ENCODE peak calls at places on chromosomes 11 and 22, in nine cellular contexts. One of them, this sample, is unnamed. For H3K4me1 and H3K9me3, the result is how much of the 10 kb centered on the place peaks cover.

GRCh38 chr11:44858796-44859527 is 91.7 kb downstream of the TP53I11 start:
- DNase-seq in cardiac muscle cell: no peak
- DNase-seq in neural progenitor cell: peak
- DNase-seq in heart right ventricle: no peak
- DNase-seq in thoracic aorta: no peak
- DNase-seq in H9: peak
- DNase-seq in HCT116: no peak
- DNase-seq in breast epithelium: no peak
- DNase-seq in fibroblast of lung: no peak
- DNase-seq in this sample: no peak

GRCh38 chr11:106670069-106670468 is 348.2 kb downstream of the GUCY1A2 start:
- DNase-seq in HCT116: no peak
- DNase-seq in fibroblast of lung: peak
- DNase-seq in H9: no peak
- DNase-seq in neural progenitor cell: no peak
- DNase-seq in breast epithelium: no peak
- DNase-seq in heart right ventricle: no peak
- DNase-seq in thoracic aorta: no peak
- DNase-seq in cardiac muscle cell: no peak
- DNase-seq in this sample: no peak

GRCh38 chr11:37571248-37571647 is 973.2 kb upstream of the RAG2 start:
- DNase-seq in cardiac muscle cell: no peak
- DNase-seq in H9: no peak
- DNase-seq in fibroblast of lung: peak
- DNase-seq in heart right ventricle: no peak
- DNase-seq in HCT116: no peak
- DNase-seq in thoracic aorta: no peak
- DNase-seq in neural progenitor cell: no peak
- DNase-seq in breast epithelium: no peak
- DNase-seq in this sample: no peak

GRCh38 chr11:106246495-106246894 is 169.0 kb downstream of the AASDHPPT start:
- DNase-seq in HCT116: no peak
- DNase-seq in H9: no peak
- DNase-seq in breast epithelium: no peak
- DNase-seq in thoracic aorta: no peak
- DNase-seq in fibroblast of lung: no peak
- DNase-seq in heart right ventricle: no peak
- DNase-seq in cardiac muscle cell: no peak
- DNase-seq in neural progenitor cell: no peak
- DNase-seq in this sample: no peak

GRCh38 chr22:43293661-43294392 is 49.3 kb downstream of the SCUBE1 start:
- DNase-seq in breast epithelium: peak
- DNase-seq in heart right ventricle: no peak
- DNase-seq in neural progenitor cell: peak
- DNase-seq in thoracic aorta: no peak
- DNase-seq in HCT116: no peak
- DNase-seq in H9: no peak
- DNase-seq in fibroblast of lung: no peak
- DNase-seq in cardiac muscle cell: no peak
- DNase-seq in this sample: peak

GRCh38 chr11:110713469-110713776 is 1.2 kb upstream of the ARHGAP20 start:
- DNase-seq in neural progenitor cell: no peak
- DNase-seq in H9: no peak
- DNase-seq in heart right ventricle: no peak
- DNase-seq in thoracic aorta: no peak
- DNase-seq in HCT116: no peak
- DNase-seq in fibroblast of lung: no peak
- DNase-seq in breast epithelium: no peak
- DNase-seq in cardiac muscle cell: no peak
- DNase-seq in this sample: no peak

GRCh38 chr22:38240734-38241252 is 32.0 kb downstream of the TMEM184B start:
- DNase-seq in H9: peak
- DNase-seq in breast epithelium: peak
- DNase-seq in HCT116: peak
- DNase-seq in heart right ventricle: no peak
- DNase-seq in cardiac muscle cell: peak
- DNase-seq in fibroblast of lung: peak
- DNase-seq in thoracic aorta: no peak
- DNase-seq in neural progenitor cell: peak
- DNase-seq in this sample: peak

GRCh38 chr11:96365493-96365892 is 22.5 kb upstream of the MAML2 start:
- DNase-seq in fibroblast of lung: no peak
- DNase-seq in neural progenitor cell: no peak
- DNase-seq in breast epithelium: no peak
- DNase-seq in HCT116: no peak
- DNase-seq in heart right ventricle: no peak
- DNase-seq in cardiac muscle cell: no peak
- DNase-seq in thoracic aorta: no peak
- DNase-seq in H9: no peak
- DNase-seq in this sample: no peak

GRCh38 chr11:72010529-72011233 is 12.0 kb downstream of the IL18BP start:
- DNase-seq in breast epithelium: no peak
- DNase-seq in H9: no peak
- DNase-seq in HCT116: no peak
- DNase-seq in thoracic aorta: no peak
- DNase-seq in heart right ventricle: no peak
- DNase-seq in fibroblast of lung: no peak
- DNase-seq in neural progenitor cell: no peak
- DNase-seq in cardiac muscle cell: no peak
- DNase-seq in this sample: no peak

GRCh38 chr22:35963237-35963810 is 65.3 kb downstream of the RBFOX2 start:
- DNase-seq in fibroblast of lung: no peak
- DNase-seq in neural progenitor cell: no peak
- DNase-seq in thoracic aorta: no peak
- DNase-seq in HCT116: no peak
- DNase-seq in heart right ventricle: no peak
- DNase-seq in H9: no peak
- DNase-seq in cardiac muscle cell: no peak
- DNase-seq in breast epithelium: no peak
- DNase-seq in this sample: no peak
- H3K4me1 ChIP-seq in fibroblast of lung: under half
- H3K4me1 ChIP-seq in neural progenitor cell: under half
- H3K4me1 ChIP-seq in thoracic aorta: under half
- H3K4me1 ChIP-seq in HCT116: under half
- H3K4me1 ChIP-seq in heart right ventricle: half or more
- H3K4me1 ChIP-seq in H9: under half
- H3K4me1 ChIP-seq in cardiac muscle cell: under half
- H3K4me1 ChIP-seq in breast epithelium: under half
- H3K4me1 ChIP-seq in this sample: under half

DNA sequence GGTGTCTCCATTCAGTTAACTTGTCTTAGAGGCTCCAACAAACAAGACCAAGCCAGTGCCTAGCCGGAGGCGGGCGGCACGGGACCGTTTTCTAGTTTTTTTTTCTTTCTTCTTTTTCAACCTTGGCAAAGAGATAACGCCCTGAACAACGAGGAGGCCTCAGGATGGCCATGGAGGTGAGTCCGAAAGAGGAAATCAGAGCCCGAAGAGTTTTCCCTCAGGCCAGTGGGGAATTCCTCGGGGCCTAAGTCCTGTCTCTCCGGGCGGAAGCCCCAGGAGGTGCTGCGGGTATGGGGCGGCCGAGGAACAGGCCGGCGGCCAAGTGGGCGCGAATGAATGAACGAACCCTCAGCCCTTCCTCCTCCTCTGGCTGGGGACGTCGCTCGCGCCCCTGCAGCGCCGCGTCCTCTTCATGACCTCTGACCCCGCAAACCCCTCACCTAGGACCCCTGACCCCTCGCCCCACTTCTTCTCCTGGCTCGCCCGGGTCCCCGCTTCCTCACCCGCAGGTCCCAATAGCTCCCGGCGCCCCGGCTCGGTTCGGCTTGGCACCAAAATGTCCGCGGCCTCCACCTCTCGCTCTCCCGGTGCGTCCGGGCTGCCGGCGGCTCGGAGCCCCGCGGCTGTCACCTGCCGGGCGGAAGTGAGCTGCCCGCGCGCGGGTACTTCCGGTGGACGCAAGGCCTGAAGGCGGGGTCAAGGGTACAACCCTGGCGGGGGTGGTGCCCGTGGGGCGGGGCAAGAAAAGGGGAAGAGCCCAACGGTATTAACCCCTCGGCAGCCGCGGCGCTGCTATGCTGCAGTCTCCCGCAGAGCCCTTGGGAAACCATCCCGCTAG is at the start of gene AP1B1:
- DNase-seq in fibroblast of lung: peak
- DNase-seq in thoracic aorta: peak
- DNase-seq in breast epithelium: peak
- DNase-seq in heart right ventricle: peak
- DNase-seq in cardiac muscle cell: peak
- DNase-seq in H9: peak
- DNase-seq in HCT116: peak
- DNase-seq in neural progenitor cell: peak
- DNase-seq in this sample: peak
- H3K27ac ChIP-seq in fibroblast of lung: peak
- H3K27ac ChIP-seq in thoracic aorta: peak
- H3K27ac ChIP-seq in breast epithelium: peak
- H3K27ac ChIP-seq in heart right ventricle: peak
- H3K27ac ChIP-seq in cardiac muscle cell: peak
- H3K27ac ChIP-seq in H9: no peak
- H3K27ac ChIP-seq in HCT116: peak
- H3K27ac ChIP-seq in neural progenitor cell: no peak
- H3K27ac ChIP-seq in this sample: peak

GRCh38 chr11:134724779-134725140 is 312.7 kb upstream of the B3GAT1 start:
- DNase-seq in heart right ventricle: no peak
- DNase-seq in thoracic aorta: no peak
- DNase-seq in HCT116: no peak
- DNase-seq in neural progenitor cell: no peak
- DNase-seq in cardiac muscle cell: no peak
- DNase-seq in H9: no peak
- DNase-seq in breast epithelium: no peak
- DNase-seq in fibroblast of lung: no peak
- DNase-seq in this sample: no peak

GRCh38 chr11:134727204-134727603 is 315.2 kb upstream of the B3GAT1 start:
- DNase-seq in HCT116: peak
- DNase-seq in thoracic aorta: no peak
- DNase-seq in breast epithelium: no peak
- DNase-seq in heart right ventricle: no peak
- DNase-seq in H9: no peak
- DNase-seq in cardiac muscle cell: no peak
- DNase-seq in fibroblast of lung: no peak
- DNase-seq in neural progenitor cell: no peak
- DNase-seq in this sample: no peak

GRCh38 chr11:134725211-134725610 is 313.2 kb upstream of the B3GAT1 start:
- DNase-seq in heart right ventricle: no peak
- DNase-seq in neural progenitor cell: no peak
- DNase-seq in H9: no peak
- DNase-seq in thoracic aorta: no peak
- DNase-seq in cardiac muscle cell: no peak
- DNase-seq in HCT116: no peak
- DNase-seq in breast epithelium: no peak
- DNase-seq in fibroblast of lung: no peak
- DNase-seq in this sample: no peak

GRCh38 chr11:134725939-134726639 is 314.0 kb upstream of the B3GAT1 start:
- DNase-seq in thoracic aorta: no peak
- DNase-seq in HCT116: peak
- DNase-seq in cardiac muscle cell: no peak
- DNase-seq in breast epithelium: no peak
- DNase-seq in neural progenitor cell: peak
- DNase-seq in heart right ventricle: no peak
- DNase-seq in H9: peak
- DNase-seq in fibroblast of lung: no peak
- DNase-seq in this sample: no peak

DNA sequence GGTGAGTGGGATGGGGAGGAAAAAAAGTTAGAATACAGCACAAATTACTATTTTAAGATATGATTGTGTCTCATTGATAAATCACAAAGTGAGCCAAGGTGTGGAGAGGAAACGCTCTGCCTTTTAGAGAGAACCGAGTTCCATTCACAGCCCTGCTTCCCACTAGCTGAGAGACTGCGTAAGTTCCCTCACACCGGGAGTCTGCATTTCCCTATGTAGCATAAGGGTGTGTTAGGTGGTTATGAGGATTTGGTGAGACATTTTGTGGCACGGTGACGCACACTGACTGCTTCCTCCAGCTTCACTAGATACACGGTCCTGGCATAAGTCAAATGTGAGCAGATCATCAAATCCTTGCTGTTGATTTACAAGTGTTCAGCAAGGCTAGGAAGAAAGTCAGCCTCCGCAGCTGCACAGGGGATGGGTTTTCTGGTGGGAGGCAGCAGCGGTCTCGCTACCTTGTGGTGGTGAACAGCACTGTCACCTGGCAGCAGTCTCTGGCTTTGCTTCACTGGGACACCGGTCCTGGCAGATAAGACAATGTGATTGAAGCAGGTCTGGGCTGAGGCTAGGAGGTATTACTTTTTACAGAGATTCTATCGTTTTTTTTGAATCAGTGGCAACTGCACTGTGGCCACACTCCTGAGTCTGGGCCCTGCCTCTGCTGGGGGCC is 312.2 kb upstream of the B3GAT1 start:
- DNase-seq in neural progenitor cell: no peak
- DNase-seq in breast epithelium: no peak
- DNase-seq in H9: no peak
- DNase-seq in cardiac muscle cell: no peak
- DNase-seq in HCT116: no peak
- DNase-seq in thoracic aorta: no peak
- DNase-seq in heart right ventricle: no peak
- DNase-seq in fibroblast of lung: no peak
- DNase-seq in this sample: no peak
- H3K9me3 ChIP-seq in neural progenitor cell: under half
- H3K9me3 ChIP-seq in breast epithelium: under half
- H3K9me3 ChIP-seq in H9: under half
- H3K9me3 ChIP-seq in cardiac muscle cell: under half
- H3K9me3 ChIP-seq in HCT116: under half
- H3K9me3 ChIP-seq in thoracic aorta: under half
- H3K9me3 ChIP-seq in heart right ventricle: under half
- H3K9me3 ChIP-seq in fibroblast of lung: under half
- H3K9me3 ChIP-seq in this sample: under half

GRCh38 chr22:20240900-20241299 is 27.2 kb downstream of the RTN4R start:
- DNase-seq in H9: no peak
- DNase-seq in heart right ventricle: no peak
- DNase-seq in HCT116: no peak
- DNase-seq in thoracic aorta: no peak
- DNase-seq in breast epithelium: no peak
- DNase-seq in cardiac muscle cell: no peak
- DNase-seq in neural progenitor cell: no peak
- DNase-seq in fibroblast of lung: no peak
- DNase-seq in this sample: no peak

GRCh38 chr22:20239063-20239950 is 28.8 kb downstream of the RTN4R start:
- DNase-seq in heart right ventricle: peak
- DNase-seq in cardiac muscle cell: no peak
- DNase-seq in fibroblast of lung: peak
- DNase-seq in breast epithelium: no peak
- DNase-seq in thoracic aorta: no peak
- DNase-seq in HCT116: no peak
- DNase-seq in H9: no peak
- DNase-seq in neural progenitor cell: no peak
- DNase-seq in this sample: peak

GRCh38 chr22:20237480-20238440 is 30.4 kb downstream of the RTN4R start:
- DNase-seq in heart right ventricle: no peak
- DNase-seq in thoracic aorta: no peak
- DNase-seq in fibroblast of lung: no peak
- DNase-seq in breast epithelium: no peak
- DNase-seq in H9: no peak
- DNase-seq in HCT116: no peak
- DNase-seq in cardiac muscle cell: no peak
- DNase-seq in neural progenitor cell: no peak
- DNase-seq in this sample: no peak

GRCh38 chr22:20239951-20240773 is 28.0 kb downstream of the RTN4R start:
- DNase-seq in H9: no peak
- DNase-seq in breast epithelium: no peak
- DNase-seq in thoracic aorta: no peak
- DNase-seq in cardiac muscle cell: no peak
- DNase-seq in heart right ventricle: peak
- DNase-seq in neural progenitor cell: peak
- DNase-seq in HCT116: no peak
- DNase-seq in fibroblast of lung: no peak
- DNase-seq in this sample: no peak

GRCh38 chr22:20238567-20239062 is 29.5 kb downstream of the RTN4R start:
- DNase-seq in HCT116: peak
- DNase-seq in H9: peak
- DNase-seq in thoracic aorta: no peak
- DNase-seq in breast epithelium: no peak
- DNase-seq in heart right ventricle: peak
- DNase-seq in fibroblast of lung: no peak
- DNase-seq in cardiac muscle cell: peak
- DNase-seq in neural progenitor cell: peak
- DNase-seq in this sample: peak
- H3K4me1 ChIP-seq in HCT116: under half
- H3K4me1 ChIP-seq in H9: under half
- H3K4me1 ChIP-seq in thoracic aorta: under half
- H3K4me1 ChIP-seq in breast epithelium: under half
- H3K4me1 ChIP-seq in heart right ventricle: half or more
- H3K4me1 ChIP-seq in fibroblast of lung: under half
- H3K4me1 ChIP-seq in cardiac muscle cell: under half
- H3K4me1 ChIP-seq in neural progenitor cell: under half
- H3K4me1 ChIP-seq in this sample: under half